ENCODE peak calls at places on chromosomes 13 and 19, in six cellular contexts. G is tibial nerve; T is kidney epithelial cell; J is activated T-cell treated with anti-CD3 and anti-CD28 coated beads for 48 hours; H is stimulated activated CD8-positive, alpha-beta memory T cell treated with anti-CD3 and anti-CD28 coated beads, Interleukin-7, amount 100 ng/mL, for 48 hours; U is left colon. A is an unnamed sample.

GRCh38 chr19:41245779-41246297 is 18.3 kb upstream of the HNRNPUL1 start:
- DNase-seq in G (no peak), T (no peak), J (no peak), H (no peak), U (no peak), A (no peak)

GRCh38 chr19:2703077-2703437 is 563 bp upstream of the GNG7 start:
- DNase-seq in G (no peak), T (no peak), J (no peak), H (no peak), U (no peak), A (no peak)

GRCh38 chr13:43448605-43449004 is 338.2 kb downstream of the ENOX1 start:
- DNase-seq in G (no peak), T (no peak), J (no peak), H (no peak), U (no peak), A (no peak)

GRCh38 chr19:35449347-35450043 is 1.4 kb downstream of the FFAR2 start:
- DNase-seq in G (no peak), T (no peak), J (no peak), H (no peak), U (no peak), A (no peak)

GRCh38 chr13:49495783-49496762 is at the start of gene PHF11:
- DNase-seq in G (peak), T (peak), J (peak), H (peak), U (peak), A (peak)

GRCh38 chr19:18090545-18091216 is 3.9 kb upstream of the IL12RB1 start:
- DNase-seq in G (no peak), T (no peak), J (no peak), H (no peak), U (no peak), A (no peak)

GRCh38 chr19:48344892-48345291 is 18.8 kb downstream of the TMEM143 start:
- DNase-seq in G (no peak), T (no peak), J (no peak), H (no peak), U (no peak), A (no peak)

GRCh38 chr13:51260154-51260553 is 38.0 kb downstream of the FAM124A start:
- DNase-seq in G (no peak), T (no peak), J (no peak), H (no peak), U (no peak), A (no peak)

GRCh38 chr19:2540646-2541454 is 64.9 kb downstream of the GADD45B start:
- DNase-seq in G (peak), T (peak), J (no peak), H (no peak), U (peak), A (peak)

GRCh38 chr19:46481947-46482346 is 10.6 kb upstream of the PNMA8A start:
- DNase-seq in G (no peak), T (no peak), J (no peak), H (no peak), U (no peak), A (no peak)

GRCh38 chr19:35038623-35039512 is 2.7 kb upstream of the HPN start:
- DNase-seq in G (no peak), T (no peak), J (no peak), H (no peak), U (no peak), A (no peak)

GRCh38 chr13:72849571-72849970 is 67.6 kb downstream of the PIBF1 start:
- DNase-seq in G (no peak), T (no peak), J (no peak), H (no peak), U (no peak), A (no peak)

GRCh38 chr19:11164879-11165406 is 9.4 kb upstream of the SPC24 start:
- DNase-seq in G (peak), T (no peak), J (no peak), H (no peak), U (peak), A (peak)

GRCh38 chr13:43360911-43361605 is 337.7 kb downstream of the DNAJC15 start:
- DNase-seq in G (no peak), T (no peak), J (no peak), H (no peak), U (no peak), A (no peak)

GRCh38 chr19:40249201-40249600 is 22.7 kb upstream of the CCNP start:
- DNase-seq in G (no peak), T (no peak), J (no peak), H (no peak), U (no peak), A (no peak)

GRCh38 chr19:4471400-4472173 is 510 bp upstream of the HDGFL2 start:
- DNase-seq in G (peak), T (peak), J (peak), H (peak), U (peak), A (peak)

GRCh38 chr19:4304509-4305252 is at the start of gene FSD1:
- DNase-seq in G (no peak), T (no peak), J (peak), H (peak), U (no peak), A (no peak)

GRCh38 chr13:113976711-113977684 is 3.1 kb upstream of the C13orf46 start:
- DNase-seq in G (no peak), T (peak), J (no peak), H (no peak), U (no peak), A (no peak)

GRCh38 chr19:8629996-8630683 is at the start of gene NFILZ:
- DNase-seq in G (no peak), T (no peak), J (no peak), H (no peak), U (no peak), A (no peak)

GRCh38 chr13:94968040-94968756 is 255.9 kb upstream of the SOX21 start:
- DNase-seq in G (no peak), T (no peak), J (peak), H (no peak), U (no peak), A (no peak)

GRCh38 chr19:54133312-54133956 is 4.1 kb upstream of the CNOT3 start:
- DNase-seq in G (no peak), T (no peak), J (no peak), H (no peak), U (no peak), A (no peak)

A was measured in right atrium auricular region.